ENCODE peak calls at places on chromosomes 2 and 18, in four cellular contexts. E, W, F and B are unnamed samples.

GRCh38 chr2:71749671-71750101 is 296.3 kb downstream of the DYSF start:
- DNase-seq in W (no peak), E (no peak), F (no peak), B (no peak)

GRCh38 chr18:13615432-13615861 is 110.9 kb downstream of the FAM210A start:
- DNase-seq in E (no peak), F (no peak), W (no peak), B (no peak)

GRCh38 chr2:714005-714741 is 37.0 kb upstream of the TMEM18 start:
- DNase-seq in W (peak; percentile 49), E (peak; percentile 86), F (peak; percentile 34), B (peak; percentile 69)

GRCh38 chr18:63904694-63905093 is 3.1 kb upstream of the SERPINB10 start:
- DNase-seq in E (no peak), F (no peak), W (no peak), B (no peak)

GRCh38 chr2:195486987-195487644 is 169.9 kb upstream of the SLC39A10 start:
- DNase-seq in W (no peak), E (no peak), F (no peak), B (no peak)

GRCh38 chr2:207813942-207814341 is 44.2 kb upstream of the FZD5 start:
- DNase-seq in E (no peak), F (no peak), W (no peak), B (no peak)

GRCh38 chr2:99572380-99572779 is 82.6 kb upstream of the REV1 start:
- DNase-seq in E (no peak), W (no peak), F (no peak), B (no peak)

GRCh38 chr2:217075225-217075802 is 215.4 kb upstream of the TNP1 start:
- DNase-seq in E (no peak), F (no peak), W (no peak), B (no peak)

GRCh38 chr2:103132536-103133217 is 370.8 kb downstream of the TMEM182 start:
- DNase-seq in F (no peak), E (no peak), W (no peak), B (no peak)

GRCh38 chr2:118849226-118850170 is 2.0 kb upstream of the EN1 start:
- DNase-seq in W (no peak), E (no peak), F (no peak), B (no peak)

GRCh38 chr2:96109931-96110511 is 6.3 kb downstream of the ADRA2B start:
- DNase-seq in F (no peak), E (no peak), W (no peak), B (no peak)

GRCh38 chr2:96106991-96107882 is 9.1 kb downstream of the ADRA2B start:
- DNase-seq in W (no peak), F (no peak), E (no peak), B (no peak)

GRCh38 chr2:96105994-96106393 is 10.4 kb downstream of the ADRA2B start:
- DNase-seq in E (no peak), F (no peak), W (no peak), B (no peak)

GRCh38 chr2:96108578-96109561 is 7.5 kb downstream of the ADRA2B start:
- DNase-seq in W (no peak), F (no peak), E (no peak), B (no peak)

GRCh38 chr2:96107883-96108551 is 8.4 kb downstream of the ADRA2B start:
- DNase-seq in E (no peak), W (no peak), F (no peak), B (no peak)
- H3K9ac ChIP-seq in E (no peak overlapping the region), W (no peak overlapping the region), F (no peak overlapping the region), B (peak overlapping the region; percentile 63)

DNA sequence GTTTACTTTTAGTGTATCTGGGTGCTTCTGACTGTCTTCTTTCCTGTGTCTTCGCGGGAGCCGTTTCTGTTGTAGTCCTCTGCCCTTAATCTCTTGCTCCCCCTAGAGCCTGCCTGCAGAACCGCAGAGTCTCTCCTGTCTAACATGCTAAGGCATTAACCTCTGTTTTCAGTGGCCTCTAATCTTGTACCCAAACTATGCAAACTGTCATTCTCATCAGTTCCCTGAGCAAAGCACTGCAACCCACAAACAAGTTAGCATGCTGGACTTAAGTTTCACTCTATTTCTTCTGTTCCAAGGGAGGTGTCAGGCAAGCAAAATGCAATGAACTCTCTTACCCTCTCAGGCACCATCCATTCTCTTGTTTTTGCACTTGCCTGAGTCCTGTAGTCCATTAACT is 138.4 kb downstream of the OTX1 start:
- DNase-seq in E (peak; percentile 12), W (peak; percentile 71), F (peak; percentile 21), B (peak; percentile 44)
- TF ChIP-seq SUZ12 in E (no peak), W (no peak), F (no peak), B (no peak)

GRCh38 chr2:205772983-205773382 is 90.7 kb downstream of the NRP2 start:
- DNase-seq in E (no peak), W (no peak), F (no peak), B (no peak)
- H3K9ac ChIP-seq in E (no peak overlapping the region), W (no peak overlapping the region), F (no peak overlapping the region), B (no peak overlapping the region)

GRCh38 chr18:24187049-24187448 is 48.2 kb downstream of the CABYR start:
- DNase-seq in E (no peak), W (no peak), F (no peak), B (no peak)
- TF ChIP-seq SUZ12 in E (no peak), W (no peak), F (no peak), B (no peak)

DNA sequence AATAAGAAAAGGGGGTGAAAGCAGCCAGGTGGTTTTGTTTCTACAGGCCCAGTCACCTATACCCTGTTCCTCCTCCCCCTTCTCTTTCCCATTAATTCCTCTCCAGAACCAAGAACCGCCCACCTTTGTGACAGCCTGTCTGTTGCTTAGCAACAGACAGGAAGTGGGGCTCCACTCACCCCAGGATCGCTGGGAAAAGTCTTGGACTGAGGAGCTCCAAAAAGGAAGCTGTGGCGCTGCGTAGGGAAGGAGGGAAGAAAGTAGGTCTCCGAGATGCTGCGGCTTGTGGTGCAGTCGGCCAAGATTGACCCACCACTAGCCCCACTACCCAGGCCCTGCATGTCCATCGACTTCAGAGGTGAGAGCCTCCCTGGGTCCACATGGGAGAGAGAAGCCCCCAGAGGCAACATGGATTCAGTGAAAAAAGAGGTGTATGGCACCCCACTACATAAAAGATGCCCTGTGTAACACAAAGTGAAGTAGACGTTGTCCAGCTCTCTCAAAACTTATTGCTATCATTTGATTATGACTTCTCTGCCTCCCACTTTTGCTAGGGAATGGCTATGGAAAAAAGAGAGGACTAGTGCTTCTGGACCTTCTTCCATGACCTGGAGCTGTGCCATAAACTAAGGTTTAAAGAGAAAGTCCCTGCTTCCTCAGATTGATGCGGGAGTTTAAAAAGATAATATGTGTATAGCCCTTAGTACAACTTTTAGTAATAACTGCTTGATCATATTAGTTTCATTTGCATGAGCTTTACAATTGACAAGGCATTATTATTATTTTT is at the start of gene FER1L5:
- DNase-seq in F (peak; percentile 33), W (no peak), E (no peak), B (peak; percentile 68)
- H3K9ac ChIP-seq in F (peak within 1 kb of the TSS; percentile 55), W (no peak within 1 kb of the TSS), E (no peak within 1 kb of the TSS), B (peak within 1 kb of the TSS; percentile 67)